ENCODE peak calls at places on chromosome 2, in nine cellular contexts. T is PC-3, Z is ovary, U is fibroblast of the aortic adventitia, J is endodermal cell, D is body of pancreas, X is Peyer's patch, Y is cardiac muscle cell, B is HFF-Myc. F is an unnamed sample.
A peak's percentile ranks its signal among the peaks of the same experiment; 100 is the strongest.

GRCh38 chr2:223591596-223591995 is 10.6 kb downstream of the SCG2 start:
- DNase-seq in U (no peak), J (no peak), D (no peak), B (peak; percentile 30), X (no peak), Y (no peak), T (peak; percentile 64), Z (no peak), F (no peak)

GRCh38 chr2:128320609-128321420 is 2.1 kb upstream of the HS6ST1 start:
- DNase-seq in Y (no peak), B (no peak), D (peak; percentile 13), T (no peak), Z (no peak), U (no peak), X (no peak), J (peak; percentile 44), F (peak; percentile 70)

GRCh38 chr2:195694553-195694952 is 37.5 kb downstream of the SLC39A10 start:
- DNase-seq in X (no peak), Y (no peak), B (no peak), U (no peak), D (no peak), T (no peak), Z (no peak), J (no peak), F (no peak)

GRCh38 chr2:65991332-65991731 is 443.6 kb upstream of the MEIS1 start:
- DNase-seq in Z (no peak), X (no peak), B (no peak), T (peak; percentile 49), U (no peak), J (no peak), Y (no peak), D (no peak), F (no peak)

GRCh38 chr2:46380038-46380940 is 83.1 kb downstream of the EPAS1 start:
- DNase-seq in U (no peak), Y (no peak), D (no peak), J (peak; percentile 28), T (no peak), X (no peak), Z (no peak), B (no peak), F (no peak)

GRCh38 chr2:123652320-123652719 is 372.8 kb upstream of the CNTNAP5 start:
- DNase-seq in X (no peak), Y (no peak), Z (no peak), U (no peak), B (no peak), T (no peak), D (no peak), J (no peak), F (no peak)

GRCh38 chr2:107108556-107108955 is 222.6 kb upstream of the ST6GAL2 start:
- DNase-seq in X (no peak), Y (peak; percentile 3), D (no peak), T (peak; percentile 41), Z (no peak), B (no peak), U (no peak), J (no peak), F (no peak)

GRCh38 chr2:167140767-167141166 is 252.5 kb downstream of the XIRP2 start:
- DNase-seq in Z (no peak), D (peak; percentile 44), B (peak; percentile 99), T (peak; percentile 99), U (peak; percentile 99), J (no peak), Y (peak; percentile 95), X (no peak), F (no peak)

GRCh38 chr2:54416166-54416798 is 39.8 kb upstream of the SPTBN1 start:
- DNase-seq in J (no peak), B (no peak), T (no peak), U (peak; percentile 34), D (no peak), X (no peak), Y (peak; percentile 84), Z (no peak), F (no peak)

GRCh38 chr2:40512246-40512645 is 60.4 kb upstream of the SLC8A1 start:
- DNase-seq in X (no peak), J (peak; percentile 43), B (no peak), D (no peak), T (no peak), Z (no peak), U (peak; percentile 18), Y (peak; percentile 71), F (no peak)

GRCh38 chr2:202378001-202378400 is 1.9 kb downstream of the BMPR2 start:
- DNase-seq in Y (no peak), X (no peak), U (peak; percentile 28), J (no peak), D (no peak), B (no peak), T (peak; percentile 25), Z (no peak), F (no peak)
- H3K4me3 ChIP-seq in Y (peak overlapping the region; percentile 76), X (peak overlapping the region; percentile 94), U (peak overlapping the region; percentile 95), J (peak overlapping the region; percentile 95), D (peak overlapping the region; percentile 95), B (peak overlapping the region; percentile 91), T (peak overlapping the region; percentile 99), Z (peak overlapping the region; percentile 63), F (peak overlapping the region; percentile 88)

DNA sequence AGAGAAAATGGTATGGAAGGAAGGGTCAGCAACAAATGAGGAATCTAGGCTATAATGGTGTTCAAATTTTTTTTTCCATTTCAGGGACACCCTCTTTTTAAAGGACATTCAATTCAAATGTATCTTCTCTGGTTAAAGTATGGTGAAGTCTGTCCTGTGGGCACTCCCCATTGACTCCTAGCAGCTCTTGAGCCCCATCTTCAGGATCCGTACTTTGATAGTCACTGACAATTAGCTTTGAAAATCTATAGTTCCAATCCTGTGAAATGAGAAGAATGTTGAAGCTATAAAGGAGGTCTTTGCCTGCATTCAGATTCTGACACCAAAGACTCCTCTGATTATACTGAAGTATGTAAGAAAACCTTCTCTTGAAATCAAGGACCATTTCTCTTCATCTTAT is 43.3 kb downstream of the KCNH7 start:
- DNase-seq in X (no peak), Z (no peak), D (peak; percentile 23), Y (no peak), B (no peak), T (peak; percentile 14), J (peak; percentile 63), U (no peak), F (no peak)
- TF ChIP-seq CTCF in X (peak; percentile 38), Z (no peak), D (peak; percentile 34), Y (no peak), B (no peak), T (peak; percentile 41), J (peak; percentile 77), U (no peak), F (no peak)

DNA sequence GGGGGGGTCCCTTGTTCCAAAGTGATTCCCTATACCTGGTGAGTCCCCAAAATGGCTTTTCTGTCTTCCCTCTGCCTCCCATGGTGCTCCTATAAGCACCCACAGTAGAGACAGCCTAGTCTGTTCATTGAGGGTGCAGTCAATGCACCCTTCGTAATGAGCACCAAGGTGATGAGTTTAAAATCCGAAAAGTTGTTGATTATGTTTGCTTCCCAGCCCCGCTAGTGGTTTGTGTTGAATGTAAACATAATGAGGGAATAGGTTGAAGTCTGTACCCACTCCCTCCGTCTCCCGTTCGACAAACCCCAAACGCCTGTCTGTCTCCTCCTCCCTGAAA is 2.3 kb downstream of the FOSL2 start:
- DNase-seq in J (no peak), Y (no peak), Z (no peak), U (no peak), D (no peak), T (no peak), X (no peak), B (no peak), F (no peak)
- H3K4me3 ChIP-seq in J (peak overlapping the region; percentile 84), Y (no peak overlapping the region), Z (peak overlapping the region; percentile 85), U (peak overlapping the region; percentile 93), D (peak overlapping the region; percentile 85), T (peak overlapping the region; percentile 87), X (peak overlapping the region; percentile 89), B (peak overlapping the region; percentile 83), F (peak overlapping the region; percentile 83)

DNA sequence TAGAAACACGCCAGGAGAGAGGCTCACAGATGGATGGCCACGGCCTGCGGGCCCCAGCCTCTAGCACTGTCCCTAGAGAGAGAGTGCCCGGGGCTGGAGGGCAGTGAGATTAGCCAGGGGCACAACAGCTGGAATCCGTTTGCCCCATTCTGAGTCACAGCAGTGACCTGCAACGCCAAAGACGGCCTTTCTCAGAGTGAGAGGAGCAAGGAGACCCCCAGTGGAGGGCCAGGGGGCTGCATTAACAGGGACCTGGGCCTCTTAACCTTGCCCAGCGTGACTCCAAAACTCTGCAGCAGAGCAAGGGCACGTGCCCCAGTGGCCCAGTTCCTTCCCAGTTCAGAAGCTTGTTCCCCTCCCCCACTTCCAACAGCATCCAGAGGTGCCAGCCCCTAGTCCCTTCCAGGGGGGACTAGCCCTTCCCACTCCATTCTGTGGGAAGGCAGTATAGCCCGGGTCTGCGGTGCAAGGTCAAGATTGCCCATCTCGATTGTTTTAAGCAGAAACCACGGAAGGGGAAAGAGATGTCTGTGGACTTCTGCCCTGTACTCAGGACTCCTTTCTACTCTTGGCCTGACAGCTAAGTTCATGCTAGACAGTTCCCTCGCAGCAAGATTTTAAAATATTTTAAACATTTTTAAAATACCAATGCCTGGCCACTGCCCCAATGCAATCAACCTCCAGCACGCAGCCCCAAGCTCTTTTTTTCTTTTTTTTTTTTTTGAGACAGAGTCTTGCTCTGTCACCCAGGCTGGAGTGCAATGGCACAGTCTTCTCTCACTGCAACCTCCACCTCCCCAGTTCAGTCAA is 50.9 kb upstream of the BIN1 start:
- DNase-seq in J (peak; percentile 92), T (no peak), D (no peak), X (no peak), Y (peak; percentile 35), U (peak; percentile 7), Z (no peak), B (no peak), F (no peak)
- TF ChIP-seq CTCF in J (peak; percentile 84), T (no peak), D (no peak), X (no peak), Y (peak; percentile 40), U (peak; percentile 23), Z (no peak), B (no peak), F (no peak)

DNA sequence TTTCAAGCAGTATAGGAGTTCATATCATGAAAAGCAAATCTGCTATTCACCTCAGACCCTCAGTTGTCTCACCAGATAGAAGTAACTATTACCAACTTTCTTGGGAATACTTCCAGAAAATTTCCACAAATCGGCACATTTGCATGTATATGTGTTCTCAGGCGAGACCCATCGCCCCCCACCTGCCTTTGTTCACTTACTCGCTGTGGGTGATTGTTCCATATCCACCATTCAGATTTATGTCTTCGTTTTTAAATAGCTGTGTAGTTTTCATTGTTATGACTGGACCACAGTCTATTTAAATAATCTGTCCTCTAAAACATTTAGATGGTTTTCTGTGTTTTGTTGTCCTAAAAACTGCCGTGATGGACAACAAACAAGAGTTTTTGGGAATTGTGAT is 3.3 kb downstream of the TRIM54 start:
- DNase-seq in Y (no peak), U (no peak), X (no peak), J (no peak), D (no peak), T (no peak), B (no peak), Z (no peak), F (no peak)
- H3K4me3 ChIP-seq in Y (no peak overlapping the region), U (no peak overlapping the region), X (no peak overlapping the region), J (no peak overlapping the region), D (no peak overlapping the region), T (no peak overlapping the region), B (no peak overlapping the region), Z (no peak overlapping the region), F (no peak overlapping the region)

F was measured in coronary artery.